ENCODE peak calls at places on chromosomes 13 and 19, in four cellular contexts. T, F, V and X are unnamed samples.

GRCh38 chr13:41812851-41813250 is 148.1 kb downstream of the VWA8 start:
- DNase-seq in V (peak; percentile 56), T (no peak), F (no peak), X (no peak)

GRCh38 chr19:7705387-7706187 is 3.7 kb upstream of the FCER2 start:
- DNase-seq in T (no peak), V (peak; percentile 91), F (peak; percentile 57), X (peak; percentile 89)

GRCh38 chr13:21338651-21339278 is 120.3 kb downstream of the ZDHHC20 start:
- DNase-seq in T (no peak), F (no peak), V (no peak), X (no peak)

GRCh38 chr13:42355118-42355840 is 83.3 kb downstream of the AKAP11 start:
- DNase-seq in T (no peak), F (no peak), V (no peak), X (no peak)

GRCh38 chr13:40064154-40064713 is 408.8 kb downstream of the COG6 start:
- DNase-seq in T (no peak), V (no peak), F (no peak), X (no peak)

GRCh38 chr13:48727252-48728011 is 73.7 kb downstream of the CYSLTR2 start:
- DNase-seq in F (no peak), V (no peak), T (no peak), X (no peak)

GRCh38 chr13:94154362-94154761 is 325.1 kb downstream of the DCT start:
- DNase-seq in V (no peak), T (no peak), F (no peak), X (no peak)

GRCh38 chr13:57636811-57637210 is 5.3 kb downstream of the PCDH17 start:
- DNase-seq in V (no peak), F (no peak), T (no peak), X (no peak)

GRCh38 chr19:7657047-7657779 is 11.6 kb upstream of the RETN start:
- DNase-seq in V (no peak), F (no peak), T (no peak), X (peak; percentile 95)

GRCh38 chr19:36482876-36483275 is 6.5 kb downstream of the ZNF566 start:
- DNase-seq in T (no peak), F (no peak), V (no peak), X (no peak)

GRCh38 chr19:52948025-52948770 is 14.5 kb downstream of the ZNF816 start:
- DNase-seq in T (no peak), F (no peak), V (no peak), X (no peak)

GRCh38 chr13:91400094-91400462 is 1.7 kb downstream of the GPC5 start:
- DNase-seq in V (no peak), T (no peak), F (no peak), X (no peak)

GRCh38 chr13:29888306-29888705 is 37.9 kb upstream of the UBL3 start:
- DNase-seq in F (no peak), V (no peak), T (no peak), X (no peak)

GRCh38 chr19:8208710-8209110 is 460 bp upstream of the CERS4 start:
- DNase-seq in T (no peak), F (no peak), V (no peak), X (no peak)

GRCh38 chr13:39058040-39058439 is 19.8 kb downstream of the NHLRC3 start:
- DNase-seq in V (no peak), T (no peak), F (no peak), X (no peak)

GRCh38 chr19:23716792-23717191 is 29.8 kb upstream of the ZNF675 start:
- DNase-seq in T (no peak), F (no peak), V (no peak), X (no peak)

DNA sequence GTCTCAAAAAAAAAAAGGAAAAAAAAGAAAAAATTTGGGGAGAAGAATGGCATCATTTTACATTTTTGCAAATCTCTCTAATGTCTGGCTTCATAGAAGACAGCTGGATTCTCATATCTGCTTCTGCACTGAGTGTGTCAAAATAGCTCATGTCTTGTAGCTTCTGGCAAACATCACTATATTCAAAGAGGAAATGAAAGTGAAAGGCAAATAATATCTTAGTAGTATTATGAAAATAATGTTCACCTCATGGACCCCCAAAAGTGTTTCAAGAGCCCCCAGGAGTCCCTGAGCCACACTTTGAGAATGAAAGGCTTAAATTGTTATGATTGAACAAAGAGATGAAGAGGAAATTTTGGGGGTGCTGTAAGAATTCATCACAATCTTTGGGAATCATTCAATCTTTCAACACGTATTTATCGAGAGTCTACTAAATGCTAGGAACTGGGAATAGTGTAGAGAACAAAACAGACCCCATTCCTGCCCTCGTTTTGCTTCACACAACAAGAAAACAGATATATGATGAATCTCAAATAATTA is 1.2 kb upstream of the SLC6A16 start:
- DNase-seq in T (no peak), F (no peak), V (no peak), X (no peak)
- TF ChIP-seq SPI1 in T (no peak), F (peak; percentile 90), V (peak; percentile 88), X (no peak)

DNA sequence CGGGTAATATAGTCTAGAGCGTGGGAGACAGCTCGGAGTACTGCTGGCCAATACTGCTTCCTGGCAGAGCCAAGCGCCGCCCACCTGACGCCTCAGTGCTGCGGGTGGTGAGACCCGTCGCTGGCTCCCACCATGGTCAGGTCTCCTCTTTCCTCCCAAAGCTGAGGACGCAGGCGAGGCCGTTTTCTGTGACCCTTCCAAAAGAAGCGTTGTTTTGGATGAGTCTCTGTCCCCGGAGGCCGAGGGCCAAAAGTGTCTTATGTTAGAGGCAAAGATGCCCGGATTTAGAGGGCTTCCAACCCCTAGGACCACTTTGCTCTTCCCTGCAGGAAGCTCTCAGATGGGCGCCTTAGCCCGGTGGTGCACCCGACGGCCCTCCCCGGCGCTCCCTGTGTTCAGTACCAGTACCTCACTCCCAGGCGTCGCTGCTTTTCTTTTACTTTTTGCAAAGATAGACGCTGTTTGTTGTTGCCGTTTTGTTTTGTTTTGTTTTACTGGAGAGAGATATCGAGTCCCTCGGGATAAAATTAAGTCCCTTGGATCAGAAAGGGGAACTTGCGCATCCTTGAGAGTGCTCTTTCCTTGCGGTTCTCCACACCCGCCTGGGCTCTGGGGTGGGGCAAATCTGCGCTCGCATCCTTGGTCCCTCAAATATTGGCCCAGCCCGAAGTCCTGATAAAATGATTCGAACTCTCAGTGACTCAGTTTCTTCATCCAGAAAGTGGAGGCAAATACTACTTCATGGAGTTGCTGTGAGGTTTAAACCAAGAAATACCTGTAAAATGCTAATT is 7.0 kb downstream of the PDX1 start:
- DNase-seq in F (no peak), T (no peak), V (no peak), X (no peak)
- TF ChIP-seq SPI1 in F (no peak), T (no peak), V (no peak), X (no peak)

GRCh38 chr13:113948034-113948742 is 25.7 kb downstream of the C13orf46 start:
- DNase-seq in V (no peak), F (no peak), T (no peak), X (peak; percentile 31)

GRCh38 chr13:113947321-113948033 is 26.4 kb downstream of the C13orf46 start:
- DNase-seq in T (peak; percentile 35), F (no peak), V (no peak), X (no peak)

GRCh38 chr13:113950451-113951245 is 23.2 kb downstream of the C13orf46 start:
- DNase-seq in V (no peak), F (no peak), T (no peak), X (no peak)

GRCh38 chr13:113951246-113951999 is 22.5 kb downstream of the C13orf46 start:
- DNase-seq in F (peak; percentile 95), T (peak; percentile 86), V (no peak), X (peak; percentile 12)

DNA sequence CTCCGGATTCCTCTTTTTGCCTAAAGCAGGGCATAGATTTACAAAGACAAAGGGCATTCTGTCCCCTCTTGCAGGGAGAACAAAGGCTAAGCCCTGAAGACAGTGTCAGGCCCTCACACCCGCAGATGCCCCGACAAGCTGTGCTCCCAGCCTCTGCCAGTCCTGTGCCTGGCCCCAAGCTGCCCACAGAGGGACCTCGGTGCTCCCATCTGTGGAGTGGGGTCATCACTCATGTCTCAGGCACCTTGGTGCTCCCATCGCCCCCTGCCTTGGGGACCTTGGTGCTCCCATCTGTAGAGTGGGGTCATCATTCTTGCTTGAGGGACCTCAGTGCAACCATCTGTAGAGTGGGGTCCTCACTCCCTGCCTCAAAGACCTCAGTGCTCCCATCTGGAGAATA is 24.3 kb downstream of the C13orf46 start:
- DNase-seq in F (no peak), T (no peak), V (no peak), X (no peak)
- TF ChIP-seq SPI1 in F (no peak), T (no peak), V (no peak), X (no peak)

DNA sequence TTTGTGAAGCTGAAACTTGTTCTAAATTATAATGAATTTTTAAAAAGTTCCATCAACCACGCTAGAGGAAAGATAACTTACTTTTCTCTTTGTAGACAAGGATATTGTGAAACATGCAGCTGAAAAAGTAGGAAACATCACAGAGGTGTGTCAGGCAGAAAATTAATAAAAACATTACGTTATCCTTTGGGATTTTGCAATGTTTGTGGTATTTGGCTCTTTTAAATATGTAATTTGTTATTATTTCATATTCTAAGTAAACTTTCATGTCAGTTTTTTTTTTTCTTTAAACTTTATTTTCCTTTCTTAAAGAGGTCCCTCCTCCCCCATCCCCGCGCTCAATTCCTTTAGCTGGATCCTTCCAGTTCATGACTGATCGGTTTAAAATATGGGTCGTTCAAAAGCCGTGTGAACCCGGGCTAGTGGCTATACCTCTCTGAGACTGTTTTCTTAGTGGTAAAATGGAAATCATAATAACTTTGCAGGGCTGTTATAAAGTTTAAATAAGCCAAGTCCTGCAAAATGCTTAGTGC is 745 bp upstream of the CCDC61 start:
- DNase-seq in V (no peak), T (no peak), F (no peak), X (peak; percentile 3)
- TF ChIP-seq SPI1 in V (no peak), T (no peak), F (no peak), X (no peak)

DNA sequence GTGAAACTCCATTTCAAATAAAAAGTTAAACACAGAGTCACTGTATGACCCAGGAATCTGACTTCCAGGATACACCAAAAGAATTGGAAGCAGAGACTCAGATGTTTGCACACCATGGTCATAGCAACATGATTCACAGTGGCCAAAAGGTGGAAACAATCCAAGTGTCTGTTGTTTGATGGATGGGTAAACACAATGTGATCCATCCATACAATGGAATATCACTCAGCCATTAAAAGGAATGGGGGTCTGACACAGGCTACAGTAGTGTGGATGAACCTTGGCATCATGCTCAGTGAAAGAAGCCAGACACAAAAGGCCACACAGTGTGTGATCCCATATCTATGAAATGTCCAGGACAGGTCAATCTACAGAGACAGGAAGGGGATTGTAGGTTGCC is 174.3 kb downstream of the PTPRS start:
- DNase-seq in T (no peak), V (no peak), F (no peak), X (no peak)
- TF ChIP-seq SPI1 in T (no peak), V (no peak), F (no peak), X (no peak)

DNA sequence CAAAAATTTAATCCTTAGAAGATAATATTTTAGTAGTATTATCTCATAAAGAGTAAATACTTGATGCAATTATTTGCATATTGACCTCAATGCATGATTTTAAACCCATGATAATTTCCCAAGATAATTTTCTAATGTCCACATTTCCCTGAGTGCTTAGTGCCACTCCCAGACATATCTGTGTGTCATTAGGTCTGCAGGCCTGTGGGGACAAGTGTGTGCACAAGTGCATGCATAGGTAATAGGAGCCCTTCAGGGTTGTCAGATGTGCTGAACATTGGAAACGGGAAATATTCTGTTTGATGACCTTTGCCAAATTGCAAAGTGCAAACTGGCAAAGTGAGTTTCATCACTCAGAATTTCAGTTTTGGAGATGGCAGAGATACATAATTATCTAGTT is 369.9 kb downstream of the KLF5 start:
- DNase-seq in T (no peak), F (no peak), V (no peak), X (no peak)
- TF ChIP-seq SPI1 in T (no peak), F (no peak), V (no peak), X (no peak)

GRCh38 chr19:29628661-29629385 is 22.7 kb downstream of the POP4 start:
- DNase-seq in V (no peak), F (no peak), T (no peak), X (no peak)
- TF ChIP-seq SPI1 in V (no peak), F (no peak), T (no peak), X (no peak)

GRCh38 chr13:33312150-33312908 is 26.8 kb upstream of the STARD13 start:
- DNase-seq in F (no peak), T (no peak), V (no peak), X (no peak)
- TF ChIP-seq SPI1 in F (no peak), T (no peak), V (no peak), X (peak; percentile 16)

GRCh38 chr13:113981201-113981605 is 7.3 kb upstream of the C13orf46 start:
- DNase-seq in T (no peak), F (no peak), V (no peak), X (no peak)
- TF ChIP-seq SPI1 in T (no peak), F (no peak), V (no peak), X (no peak)